ENCODE peak calls at places on chromosomes 4 and X, in six cellular contexts. P is left ventricle myocardium inferior; I is CD8-positive, alpha-beta T cell; A is ovary; G is fibroblast of pulmonary artery; H is ascending aorta. E is an unnamed sample.

GRCh38 chr4:62117879-62118278 is 917.8 kb downstream of the ADGRL3 start:
- DNase-seq in H (no peak), G (no peak), I (no peak), P (no peak), A (no peak), E (no peak)

GRCh38 chrX:100410083-100410590 is at the start of gene PCDH19:
- DNase-seq in I (no peak), H (no peak), A (peak), G (peak), P (peak), E (no peak)

GRCh38 chr4:28760003-28760402 is 1899.4 kb downstream of the STIM2 start:
- DNase-seq in G (no peak), A (no peak), I (no peak), H (no peak), P (no peak), E (no peak)

GRCh38 chr4:153241970-153242847 is 38.0 kb downstream of the TRIM2 start:
- DNase-seq in I (no peak), G (no peak), A (no peak), P (no peak), H (no peak), E (no peak)

GRCh38 chrX:68420559-68420958 is 12.7 kb downstream of the OPHN1 start:
- DNase-seq in A (no peak), P (no peak), G (no peak), I (no peak), H (no peak), E (no peak)

GRCh38 chr4:1477045-1477905 is 71.0 kb upstream of the NKX1-1 start:
- DNase-seq in I (no peak), A (no peak), P (no peak), H (peak), G (no peak), E (no peak)

GRCh38 chr4:104015680-104016079 is 295.9 kb upstream of the TACR3 start:
- DNase-seq in A (no peak), P (no peak), G (peak), I (no peak), H (no peak), E (no peak)

GRCh38 chr4:153004106-153004881 is 68.2 kb downstream of the FHDC1 start:
- DNase-seq in I (no peak), H (no peak), P (no peak), A (no peak), G (no peak), E (no peak)

GRCh38 chr4:3498407-3498806 is 33.8 kb downstream of the LRPAP1 start:
- DNase-seq in H (no peak), I (no peak), A (no peak), G (no peak), P (no peak), E (no peak)

GRCh38 chr4:176778063-176778462 is 14.7 kb downstream of the VEGFC start:
- DNase-seq in H (no peak), P (no peak), A (no peak), G (peak), I (no peak), E (no peak)

GRCh38 chr4:1727117-1728031 is 6.1 kb downstream of the TACC3 start:
- DNase-seq in P (peak), H (peak), A (peak), I (no peak), G (peak), E (peak)

GRCh38 chrX:41589634-41590270 is 99.0 kb upstream of the GPR34 start:
- DNase-seq in G (peak), A (no peak), I (no peak), H (no peak), P (no peak), E (no peak)

GRCh38 chr4:132792305-132792704 is 356.8 kb upstream of the PCDH10 start:
- DNase-seq in G (no peak), H (no peak), P (no peak), A (no peak), I (no peak), E (no peak)

GRCh38 chrX:155028192-155028591 is 1.5 kb downstream of the FUNDC2 start:
- DNase-seq in H (no peak), I (no peak), A (no peak), G (no peak), P (no peak), E (no peak)

GRCh38 chrX:7706032-7706431 is 136.9 kb upstream of the VCX start:
- DNase-seq in H (no peak), P (no peak), I (no peak), G (no peak), A (no peak), E (no peak)

GRCh38 chr4:44722001-44722400 is 4.4 kb downstream of the GNPDA2 start:
- DNase-seq in P (no peak), A (no peak), G (no peak), I (no peak), H (no peak), E (no peak)

GRCh38 chr4:187993827-187994226 is 1.7 kb upstream of the ZFP42 start:
- DNase-seq in G (no peak), A (no peak), H (no peak), I (no peak), P (no peak), E (no peak)

GRCh38 chrX:112120737-112121136 is 38.2 kb upstream of the TRPC5 start:
- DNase-seq in G (no peak), P (no peak), I (no peak), A (no peak), H (no peak), E (no peak)

GRCh38 chr4:12179264-12179616 is 750.5 kb upstream of the HS3ST1 start:
- DNase-seq in I (no peak), H (no peak), P (peak), G (no peak), A (peak), E (no peak)

GRCh38 chrX:93874554-93874953 is 200.5 kb downstream of the FAM133A start:
- DNase-seq in P (no peak), H (no peak), I (no peak), A (no peak), G (peak), E (peak)

GRCh38 chr4:125306112-125306511 is 8.6 kb upstream of the FAT4 start:
- DNase-seq in G (no peak), A (no peak), H (no peak), P (no peak), I (no peak), E (no peak)

GRCh38 chr4:147513051-147513450 is 32.2 kb downstream of the EDNRA start:
- DNase-seq in H (no peak), I (no peak), G (no peak), P (no peak), A (no peak), E (no peak)

GRCh38 chrX:70444326-70445196 is at the start of gene DLG3:
- DNase-seq in H (no peak), I (no peak), A (no peak), P (no peak), G (peak), E (no peak)

GRCh38 chr4:15373363-15373762 is 54.5 kb upstream of the C1QTNF7 start:
- DNase-seq in I (no peak), P (no peak), A (no peak), G (no peak), H (no peak), E (no peak)

GRCh38 chr4:29734785-29735184 is 985.4 kb upstream of the PCDH7 start:
- DNase-seq in I (no peak), G (no peak), H (no peak), A (no peak), P (no peak), E (no peak)

GRCh38 chr4:118033148-118034060 is 882 bp upstream of the NDST3 start:
- DNase-seq in A (peak), G (peak), P (no peak), H (no peak), I (no peak), E (peak)
- TF ChIP-seq CTCF in A (no peak), G (no peak), P (no peak), H (no peak), I (no peak), E (no peak)

GRCh38 chr4:88820723-88821368 is 123.2 kb upstream of the NAP1L5 start:
- DNase-seq in I (no peak), G (no peak), A (no peak), H (no peak), P (no peak), E (no peak)
- H3K4me3 ChIP-seq in I (no peak), G (peak), A (peak), H (peak), P (peak), E (no peak)

DNA sequence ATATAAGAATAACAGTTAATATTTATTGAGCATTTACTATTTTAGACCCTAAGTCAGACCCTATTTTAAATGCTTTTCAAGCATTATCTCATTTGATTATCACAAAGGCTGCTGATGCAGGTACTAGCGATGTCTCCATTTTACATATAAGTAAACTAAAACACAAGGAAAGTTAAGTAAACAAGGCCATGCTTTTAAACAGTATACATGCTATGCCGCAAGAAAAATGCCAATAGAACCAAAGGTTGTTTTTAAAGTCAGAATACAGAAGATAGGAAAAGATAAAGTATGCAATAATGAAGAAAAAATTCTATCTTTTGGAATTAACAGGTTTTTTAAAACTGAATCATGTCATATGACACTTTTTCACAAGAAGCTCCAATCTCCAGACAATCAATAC is 26.2 kb downstream of the RFC1 start:
- DNase-seq in I (no peak), P (no peak), H (no peak), A (no peak), G (no peak), E (no peak)
- TF ChIP-seq CTCF in I (no peak), P (no peak), H (no peak), A (no peak), G (no peak), E (no peak)

GRCh38 chr4:107035711-107036601 is at the start of gene DKK2:
- DNase-seq in G (no peak), A (peak), H (peak), I (no peak), P (no peak), E (no peak)

GRCh38 chr4:107034091-107034698 is 1.9 kb downstream of the DKK2 start:
- DNase-seq in A (peak), I (no peak), G (no peak), P (no peak), H (peak), E (no peak)

GRCh38 chr4:107034982-107035710 is 967 bp downstream of the DKK2 start:
- DNase-seq in A (peak), G (no peak), P (no peak), I (no peak), H (peak), E (no peak)

GRCh38 chr4:107037188-107037587 is 1.1 kb upstream of the DKK2 start:
- DNase-seq in G (peak), I (no peak), P (no peak), H (peak), A (peak), E (no peak)

DNA sequence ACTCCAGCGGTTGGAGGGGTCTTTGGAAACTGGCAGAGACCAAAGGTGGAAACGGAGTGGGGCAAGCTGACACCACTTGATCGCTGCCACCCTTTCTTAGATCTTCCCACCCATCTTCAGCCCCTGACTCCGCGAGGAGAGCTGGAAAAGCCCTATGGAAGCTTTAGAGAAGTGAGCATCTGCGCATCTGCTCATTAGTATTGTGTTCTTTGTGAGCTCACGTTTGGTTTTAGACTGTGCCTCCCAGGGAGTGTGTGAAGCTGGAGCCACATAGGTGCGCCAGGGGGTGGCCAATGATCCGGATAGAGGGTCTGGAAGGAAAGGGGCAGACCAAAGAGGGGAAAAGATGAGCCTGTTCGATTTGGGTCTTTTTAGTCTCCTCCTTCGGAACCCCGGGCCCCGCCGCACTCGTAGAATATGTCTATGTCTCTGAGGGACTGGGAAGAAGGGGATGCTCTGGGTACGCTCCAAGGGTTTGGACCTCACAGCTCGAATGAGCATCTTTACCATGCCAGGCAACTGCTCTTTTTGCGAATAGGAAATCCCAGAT is 564 bp upstream of the DKK2 start:
- DNase-seq in A (peak), H (peak), P (no peak), G (no peak), I (no peak), E (no peak)
- H3K4me3 ChIP-seq in A (peak), H (peak), P (peak), G (peak), I (no peak), E (peak)

DNA sequence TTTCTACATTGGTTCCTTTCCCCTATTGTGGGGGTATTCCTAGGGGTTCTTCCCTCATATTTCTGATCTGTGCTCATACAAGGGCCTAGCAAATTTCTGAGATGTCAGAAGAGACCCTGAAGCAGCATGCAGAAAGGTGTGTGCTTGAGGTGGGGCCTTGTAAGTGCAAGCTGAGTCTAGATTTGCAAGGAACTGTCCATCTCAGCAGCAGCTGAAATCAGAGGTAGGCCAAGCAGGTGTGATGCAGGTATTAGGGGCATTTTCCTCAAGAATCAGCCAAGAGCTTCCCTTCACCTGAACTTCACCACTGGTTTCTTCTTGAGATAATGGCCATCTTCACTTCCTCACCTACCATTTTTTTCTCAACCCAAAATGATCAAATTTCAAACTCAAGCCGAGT is 45.1 kb downstream of the ASB9 start:
- DNase-seq in A (no peak), H (no peak), I (no peak), P (no peak), G (no peak), E (no peak)
- TF ChIP-seq CTCF in A (no peak), H (no peak), I (no peak), P (no peak), G (no peak), E (no peak)

DNA sequence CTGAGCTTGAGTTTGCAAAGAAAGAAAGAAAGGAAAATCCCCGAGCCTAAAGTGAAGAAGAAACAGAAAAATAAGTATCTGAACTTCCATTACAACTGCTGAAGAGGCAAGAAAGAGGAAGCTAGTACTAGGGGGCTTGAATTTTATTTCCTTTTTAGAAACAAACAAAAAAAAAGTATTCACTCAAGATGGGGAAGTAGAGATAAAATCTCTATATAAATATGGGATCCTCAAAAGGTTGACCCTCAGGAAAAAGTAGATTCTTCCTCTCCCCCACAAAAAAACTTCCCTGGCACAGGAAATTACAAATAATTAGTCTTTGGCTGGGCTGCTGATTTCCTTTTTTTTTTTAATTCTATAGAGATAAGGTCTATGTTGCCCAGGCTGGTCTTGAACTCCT is 16.0 kb downstream of the LRBA start:
- DNase-seq in A (no peak), G (no peak), I (no peak), H (no peak), P (no peak), E (no peak)
- H3K4me3 ChIP-seq in A (no peak), G (no peak), I (no peak), H (no peak), P (no peak), E (no peak)

DNA sequence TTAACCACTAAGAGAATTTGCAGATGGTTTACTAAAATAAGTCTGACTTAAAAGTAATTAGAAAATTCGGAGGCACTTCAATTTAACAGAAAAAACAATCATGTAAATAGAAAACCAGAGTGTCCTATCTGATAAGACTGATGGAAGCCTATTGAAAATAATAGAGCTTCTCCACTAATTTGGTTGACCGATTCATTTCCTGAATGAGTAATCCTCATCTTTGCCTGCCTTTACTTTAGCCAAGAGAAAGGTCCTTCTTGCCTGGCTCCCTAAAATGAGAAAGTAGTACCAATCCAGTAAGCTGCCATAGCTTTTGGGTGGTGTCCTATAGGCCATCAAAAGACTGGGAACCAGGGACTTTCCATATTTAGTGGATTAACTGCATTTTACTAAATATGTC is 48.4 kb downstream of the KCNIP4 start:
- DNase-seq in A (no peak), I (no peak), G (no peak), H (no peak), P (no peak), E (no peak)
- TF ChIP-seq CTCF in A (no peak), I (no peak), G (no peak), H (no peak), P (no peak), E (no peak)

GRCh38 chrX:103175944-103176753 is 38.8 kb upstream of the BEX4 start:
- DNase-seq in G (peak), H (peak), P (peak), I (peak), A (peak), E (no peak)
- H3K4me3 ChIP-seq in G (peak), H (no peak), P (peak), I (no peak), A (no peak), E (peak)

GRCh38 chrX:110746014-110746413 is 49.6 kb downstream of the CHRDL1 start:
- DNase-seq in H (no peak), G (no peak), P (no peak), I (no peak), A (no peak), E (no peak)
- TF ChIP-seq CTCF in H (no peak), G (no peak), P (no peak), I (no peak), A (no peak), E (no peak)

DNA sequence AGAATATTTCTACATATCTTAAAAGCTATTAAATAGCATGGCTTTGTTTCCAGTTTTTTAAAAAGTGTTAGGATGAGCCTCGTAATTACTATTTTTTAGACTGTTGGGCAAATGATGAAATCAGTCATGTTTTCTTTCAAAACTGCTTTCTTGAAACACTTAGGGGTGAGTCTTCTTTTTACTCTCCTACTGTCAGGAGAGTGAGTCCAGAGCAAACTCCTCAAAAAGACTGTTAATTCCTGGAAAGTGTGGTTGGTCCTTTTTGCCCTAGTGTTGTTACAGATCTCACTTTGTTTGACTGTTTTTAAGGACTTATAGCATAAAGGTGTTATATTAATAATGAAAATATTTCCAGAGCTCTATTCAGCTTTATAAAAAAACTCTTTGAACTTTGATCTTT is 6.3 kb downstream of the GSTCD start:
- DNase-seq in I (no peak), G (no peak), A (no peak), H (no peak), P (no peak), E (no peak)
- H3K4me3 ChIP-seq in I (no peak), G (no peak), A (no peak), H (no peak), P (no peak), E (no peak)